ENCODE peak calls at places on chromosomes 2 and 18, in nine cellular contexts. P is kidney; V is GOT3; Y is HFFc6; Z is transverse colon; E is A549; F is stimulated activated CD8-positive, alpha-beta memory T cell treated with anti-CD3 and anti-CD28 coated beads, Interleukin-7, amount 100 ng/mL, for 4 hours; G is cardiac fibroblast; R is activated effector memory CD4-positive, alpha-beta T cell treated with Interleukin-2 at 50 U/mL for 16 hours. A is an unnamed sample.

GRCh38 chr2:201433389-201433995 is 17.8 kb downstream of the TRAK2 start:
- DNase-seq in P (no peak), V (no peak), Y (no peak), Z (no peak), E (no peak), F (no peak), G (no peak), R (no peak), A (peak; percentile 41)

GRCh38 chr2:185979546-185980071 is 241.0 kb downstream of the FSIP2 start:
- DNase-seq in P (no peak), V (no peak), Y (no peak), Z (no peak), E (no peak), F (no peak), G (no peak), R (no peak), A (no peak)

GRCh38 chr2:233463586-233463985 is 103.0 kb downstream of the USP40 start:
- DNase-seq in P (peak; percentile 67), V (no peak), Y (no peak), Z (no peak), E (no peak), F (no peak), G (no peak), R (no peak), A (no peak)

GRCh38 chr2:1622521-1623200 is 121.7 kb downstream of the PXDN start:
- DNase-seq in P (no peak), V (no peak), Y (no peak), Z (no peak), E (no peak), F (no peak), G (no peak), R (no peak), A (no peak)

GRCh38 chr2:136205615-136206014 is 87.7 kb upstream of the CXCR4 start:
- DNase-seq in P (no peak), V (no peak), Y (no peak), Z (no peak), E (no peak), F (no peak), G (no peak), R (no peak), A (no peak)

GRCh38 chr2:104250635-104251034 is 603.3 kb upstream of the POU3F3 start:
- DNase-seq in P (no peak), V (no peak), Y (no peak), Z (no peak), E (no peak), F (no peak), G (no peak), R (no peak), A (no peak)

GRCh38 chr2:232473467-232473890 is 14.2 kb downstream of the ECEL1 start:
- DNase-seq in P (no peak), V (no peak), Y (no peak), Z (no peak), E (no peak), F (no peak), G (peak; percentile 40), R (no peak), A (no peak)

GRCh38 chr2:46818141-46818552 is 97.5 kb downstream of the MCFD2 start:
- DNase-seq in P (peak; percentile 93), V (no peak), Y (no peak), Z (peak; percentile 26), E (no peak), F (no peak), G (peak; percentile 51), R (no peak), A (no peak)

GRCh38 chr2:45256173-45256866 is 247.1 kb upstream of the SIX2 start:
- DNase-seq in P (no peak), V (no peak), Y (no peak), Z (no peak), E (no peak), F (no peak), G (peak; percentile 36), R (no peak), A (no peak)

GRCh38 chr18:55290898-55291297 is 297.1 kb downstream of the TCF4 start:
- DNase-seq in P (no peak), V (no peak), Y (peak; percentile 35), Z (no peak), E (no peak), F (no peak), G (no peak), R (no peak), A (no peak)

GRCh38 chr2:222688912-222689311 is 17.5 kb downstream of the MOGAT1 start:
- DNase-seq in P (no peak), V (no peak), Y (no peak), Z (no peak), E (no peak), F (no peak), G (peak; percentile 55), R (no peak), A (no peak)

A was measured in CD4-positive, CD25-positive, alpha-beta regulatory T cell.